ENCODE peak calls at places on chromosome 16, in five cellular contexts. One of them, this sample, is unnamed.

GRCh38 chr16:54503011-54503410 is 216.4 kb upstream of the IRX3 start:
- DNase-seq in GM23338: no peak
- DNase-seq in left lung: no peak
- DNase-seq in heart right ventricle: peak
- DNase-seq in A549: no peak
- DNase-seq in this sample: no peak

GRCh38 chr16:52408197-52408845 is 138.6 kb downstream of the TOX3 start:
- DNase-seq in GM23338: no peak
- DNase-seq in left lung: no peak
- DNase-seq in heart right ventricle: no peak
- DNase-seq in A549: no peak
- DNase-seq in this sample: no peak

GRCh38 chr16:83305092-83305491 is 502.7 kb upstream of the HSBP1 start:
- DNase-seq in GM23338: no peak
- DNase-seq in left lung: no peak
- DNase-seq in heart right ventricle: no peak
- DNase-seq in A549: no peak
- DNase-seq in this sample: no peak

GRCh38 chr16:11346700-11347319 is 1.6 kb downstream of the RMI2 start:
- DNase-seq in GM23338: no peak
- DNase-seq in left lung: no peak
- DNase-seq in heart right ventricle: no peak
- DNase-seq in A549: no peak
- DNase-seq in this sample: no peak

GRCh38 chr16:64900517-64900916 is 221.3 kb downstream of the CDH11 start:
- DNase-seq in GM23338: no peak
- DNase-seq in left lung: no peak
- DNase-seq in heart right ventricle: no peak
- DNase-seq in A549: no peak
- DNase-seq in this sample: no peak

GRCh38 chr16:52052818-52053217 is 494.1 kb downstream of the TOX3 start:
- DNase-seq in GM23338: no peak
- DNase-seq in left lung: no peak
- DNase-seq in heart right ventricle: no peak
- DNase-seq in A549: no peak
- DNase-seq in this sample: no peak

GRCh38 chr16:12120331-12120981 is 143.9 kb downstream of the SNX29 start:
- DNase-seq in GM23338: no peak
- DNase-seq in left lung: no peak
- DNase-seq in heart right ventricle: peak
- DNase-seq in A549: no peak
- DNase-seq in this sample: no peak

GRCh38 chr16:50789757-50790156 is 47.9 kb downstream of the CYLD start:
- DNase-seq in GM23338: no peak
- DNase-seq in left lung: no peak
- DNase-seq in heart right ventricle: no peak
- DNase-seq in A549: no peak
- DNase-seq in this sample: no peak

GRCh38 chr16:69105501-69106361 is at the start of gene HAS3:
- DNase-seq in GM23338: peak
- DNase-seq in left lung: peak
- DNase-seq in heart right ventricle: no peak
- DNase-seq in A549: peak
- DNase-seq in this sample: peak

GRCh38 chr16:54362801-54363200 is 76.2 kb upstream of the IRX3 start:
- DNase-seq in GM23338: no peak
- DNase-seq in left lung: no peak
- DNase-seq in heart right ventricle: no peak
- DNase-seq in A549: no peak
- DNase-seq in this sample: no peak

GRCh38 chr16:88731699-88732098 is 25.4 kb downstream of the CTU2 start:
- DNase-seq in GM23338: no peak
- DNase-seq in left lung: no peak
- DNase-seq in heart right ventricle: no peak
- DNase-seq in A549: no peak
- DNase-seq in this sample: no peak

GRCh38 chr16:64339052-64339770 is 782.7 kb downstream of the CDH11 start:
- DNase-seq in GM23338: no peak
- DNase-seq in left lung: no peak
- DNase-seq in heart right ventricle: no peak
- DNase-seq in A549: no peak
- DNase-seq in this sample: no peak

GRCh38 chr16:67530013-67530939 is 1.6 kb downstream of the RIPOR1 start:
- DNase-seq in GM23338: peak
- DNase-seq in left lung: peak
- DNase-seq in heart right ventricle: peak
- DNase-seq in A549: no peak
- DNase-seq in this sample: peak

GRCh38 chr16:3074860-3075545 is 9.6 kb downstream of the IL32 start:
- DNase-seq in GM23338: no peak
- DNase-seq in left lung: peak
- DNase-seq in heart right ventricle: no peak
- DNase-seq in A549: no peak
- DNase-seq in this sample: no peak

GRCh38 chr16:9042943-9043680 is 48.3 kb upstream of the HAPSTR1 start:
- DNase-seq in GM23338: no peak
- DNase-seq in left lung: no peak
- DNase-seq in heart right ventricle: no peak
- DNase-seq in A549: no peak
- DNase-seq in this sample: no peak

GRCh38 chr16:71365021-71365420 is 6.5 kb downstream of the CALB2 start:
- DNase-seq in GM23338: no peak
- DNase-seq in left lung: no peak
- DNase-seq in heart right ventricle: no peak
- DNase-seq in A549: no peak
- DNase-seq in this sample: no peak

GRCh38 chr16:77093999-77094398 is 97.0 kb upstream of the MON1B start:
- DNase-seq in GM23338: no peak
- DNase-seq in left lung: no peak
- DNase-seq in heart right ventricle: no peak
- DNase-seq in A549: no peak
- DNase-seq in this sample: no peak

GRCh38 chr16:80518436-80518835 is 22.4 kb upstream of the DYNLRB2 start:
- DNase-seq in GM23338: peak
- DNase-seq in left lung: no peak
- DNase-seq in heart right ventricle: no peak
- DNase-seq in A549: no peak
- DNase-seq in this sample: no peak

DNA sequence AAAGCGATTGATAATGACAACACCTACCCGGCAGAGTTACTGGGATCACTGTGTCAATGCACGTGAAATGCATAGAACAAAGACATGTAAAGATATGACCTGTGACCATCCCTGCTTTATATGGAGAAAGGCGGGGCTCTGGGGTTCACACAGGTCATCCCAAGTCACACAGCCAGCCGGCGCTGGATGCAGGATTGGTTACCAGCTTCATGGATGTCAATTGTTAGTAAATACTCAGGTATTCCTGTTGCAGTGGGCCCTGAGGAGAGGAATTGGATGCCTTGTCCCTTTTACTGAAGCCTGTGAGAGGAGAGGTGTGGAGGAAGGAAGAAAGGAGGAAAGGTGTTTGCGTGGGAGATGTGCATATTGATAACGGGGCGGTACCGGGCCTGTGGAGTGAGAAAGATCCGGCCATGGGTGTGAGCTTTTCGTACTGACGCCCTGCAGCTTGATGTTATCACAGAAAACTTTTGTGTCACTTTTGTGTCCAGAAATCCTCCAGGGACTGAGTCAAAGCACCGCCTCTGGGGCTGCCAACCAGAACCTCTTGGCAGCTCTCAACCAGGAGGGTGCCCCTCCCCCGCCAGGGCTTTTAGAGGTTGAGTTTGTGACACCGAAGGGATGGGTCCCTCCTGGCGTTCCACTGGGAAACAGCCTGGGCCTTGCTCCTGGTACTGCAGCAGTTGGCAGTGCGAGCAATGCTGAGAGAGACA is 64.7 kb downstream of the CRISPLD2 start:
- DNase-seq in GM23338: no peak
- DNase-seq in left lung: no peak
- DNase-seq in heart right ventricle: peak
- DNase-seq in A549: no peak
- DNase-seq in this sample: peak
- H3K27ac ChIP-seq in GM23338: peak
- H3K27ac ChIP-seq in left lung: no peak
- H3K27ac ChIP-seq in heart right ventricle: peak
- H3K27ac ChIP-seq in A549: no peak
- H3K27ac ChIP-seq in this sample: peak

GRCh38 chr16:23710008-23710407 is 3.0 kb downstream of the ERN2 start:
- DNase-seq in GM23338: no peak
- DNase-seq in left lung: no peak
- DNase-seq in heart right ventricle: no peak
- DNase-seq in A549: no peak
- DNase-seq in this sample: no peak

GRCh38 chr16:23710504-23710903 is 2.5 kb downstream of the ERN2 start:
- DNase-seq in GM23338: no peak
- DNase-seq in left lung: no peak
- DNase-seq in heart right ventricle: no peak
- DNase-seq in A549: no peak
- DNase-seq in this sample: no peak

GRCh38 chr16:23711785-23712184 is 1.2 kb downstream of the ERN2 start:
- DNase-seq in GM23338: no peak
- DNase-seq in left lung: no peak
- DNase-seq in heart right ventricle: no peak
- DNase-seq in A549: no peak
- DNase-seq in this sample: no peak

GRCh38 chr16:23709536-23709935 is 3.5 kb downstream of the ERN2 start:
- DNase-seq in GM23338: no peak
- DNase-seq in left lung: no peak
- DNase-seq in heart right ventricle: no peak
- DNase-seq in A549: no peak
- DNase-seq in this sample: no peak

GRCh38 chr16:23712976-23713375 is at the start of gene ERN2:
- DNase-seq in GM23338: peak
- DNase-seq in left lung: peak
- DNase-seq in heart right ventricle: no peak
- DNase-seq in A549: no peak
- DNase-seq in this sample: no peak
- H3K4me3 ChIP-seq in GM23338: peak
- H3K4me3 ChIP-seq in left lung: no peak
- H3K4me3 ChIP-seq in heart right ventricle: no peak
- H3K4me3 ChIP-seq in A549: no peak
- H3K4me3 ChIP-seq in this sample: no peak

DNA sequence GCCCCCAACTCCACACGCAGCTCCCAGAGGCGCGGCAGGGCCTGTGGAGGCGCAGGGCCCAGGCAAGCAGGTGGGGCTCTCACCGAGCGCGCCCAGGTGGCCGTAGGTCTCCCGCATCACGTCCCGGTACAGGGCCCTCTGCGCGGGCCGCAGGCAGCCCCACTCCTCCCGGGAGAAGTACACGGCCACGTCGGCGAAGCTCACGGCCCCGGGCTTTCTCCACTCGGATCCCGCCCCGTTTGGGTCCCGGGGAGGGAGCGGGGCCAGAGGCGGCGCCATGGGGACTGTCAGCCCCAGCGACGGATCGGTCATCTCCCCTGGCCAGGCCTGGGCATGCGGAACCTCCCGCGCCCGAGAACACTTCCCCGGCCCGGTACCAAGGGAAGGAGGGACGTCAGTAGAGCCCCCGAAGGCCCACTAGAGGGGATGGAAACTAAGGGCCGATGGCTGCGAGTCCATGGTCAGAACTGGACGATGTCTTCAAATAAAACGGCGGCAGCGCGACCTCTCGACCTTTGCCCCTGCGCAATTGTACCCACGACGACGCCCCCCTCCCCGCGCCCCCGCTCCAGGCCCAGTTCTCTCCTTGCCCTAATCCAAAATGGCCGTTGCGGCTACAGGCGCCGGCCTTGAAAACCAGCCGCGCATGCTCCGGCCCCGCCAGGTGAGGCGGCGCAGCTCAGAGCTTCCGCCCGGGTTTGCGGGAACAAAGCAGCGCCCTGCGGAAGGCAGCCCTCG is at the start of gene ZNF747:
- DNase-seq in GM23338: peak
- DNase-seq in left lung: peak
- DNase-seq in heart right ventricle: peak
- DNase-seq in A549: peak
- DNase-seq in this sample: peak
- TF ChIP-seq CTCF in GM23338: no peak
- TF ChIP-seq CTCF in left lung: no peak
- TF ChIP-seq CTCF in heart right ventricle: no peak
- TF ChIP-seq CTCF in A549: no peak
- TF ChIP-seq CTCF in this sample: no peak

GRCh38 chr16:47323241-47323640 is 137.6 kb downstream of the ITFG1 start:
- DNase-seq in GM23338: peak
- DNase-seq in left lung: no peak
- DNase-seq in heart right ventricle: no peak
- DNase-seq in A549: no peak
- DNase-seq in this sample: no peak
- H3K27ac ChIP-seq in GM23338: no peak
- H3K27ac ChIP-seq in left lung: no peak
- H3K27ac ChIP-seq in heart right ventricle: no peak
- H3K27ac ChIP-seq in A549: no peak
- H3K27ac ChIP-seq in this sample: no peak

GRCh38 chr16:87213536-87213935 is 103.7 kb downstream of the C16orf95 start:
- DNase-seq in GM23338: no peak
- DNase-seq in left lung: no peak
- DNase-seq in heart right ventricle: no peak
- DNase-seq in A549: no peak
- DNase-seq in this sample: no peak

GRCh38 chr16:87218281-87219055 is 98.7 kb downstream of the C16orf95 start:
- DNase-seq in GM23338: no peak
- DNase-seq in left lung: no peak
- DNase-seq in heart right ventricle: no peak
- DNase-seq in A549: no peak
- DNase-seq in this sample: no peak

GRCh38 chr16:87216824-87217205 is 100.4 kb downstream of the C16orf95 start:
- DNase-seq in GM23338: no peak
- DNase-seq in left lung: no peak
- DNase-seq in heart right ventricle: no peak
- DNase-seq in A549: no peak
- DNase-seq in this sample: no peak

GRCh38 chr16:87219287-87219909 is 97.8 kb downstream of the C16orf95 start:
- DNase-seq in GM23338: no peak
- DNase-seq in left lung: no peak
- DNase-seq in heart right ventricle: no peak
- DNase-seq in A549: no peak
- DNase-seq in this sample: no peak

GRCh38 chr16:87216148-87216823 is 100.9 kb downstream of the C16orf95 start:
- DNase-seq in GM23338: no peak
- DNase-seq in left lung: no peak
- DNase-seq in heart right ventricle: no peak
- DNase-seq in A549: no peak
- DNase-seq in this sample: no peak
- H3K4me3 ChIP-seq in GM23338: no peak
- H3K4me3 ChIP-seq in left lung: peak
- H3K4me3 ChIP-seq in heart right ventricle: no peak
- H3K4me3 ChIP-seq in A549: no peak
- H3K4me3 ChIP-seq in this sample: no peak

DNA sequence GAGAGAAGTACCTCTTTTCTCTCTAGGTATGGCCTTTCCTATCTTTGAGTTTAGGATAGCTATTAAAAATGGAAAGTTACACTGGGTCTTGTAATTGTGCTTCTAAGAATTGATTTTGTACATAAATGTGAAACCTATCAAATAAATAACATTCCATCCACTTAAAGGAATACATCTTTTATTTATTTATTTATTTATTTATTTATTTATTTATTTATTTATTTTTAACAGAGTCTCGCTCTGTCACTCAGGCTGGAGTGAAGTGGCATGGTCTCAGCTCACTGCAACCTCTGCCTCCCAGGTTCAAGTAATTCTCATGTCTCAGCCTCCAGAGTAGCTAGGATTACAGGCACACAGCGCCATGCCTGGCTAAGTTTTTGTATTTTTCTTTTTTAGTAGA is 1114.0 kb upstream of the EEF2KMT start:
- DNase-seq in GM23338: no peak
- DNase-seq in left lung: no peak
- DNase-seq in heart right ventricle: no peak
- DNase-seq in A549: no peak
- DNase-seq in this sample: no peak
- TF ChIP-seq CTCF in GM23338: no peak
- TF ChIP-seq CTCF in left lung: no peak
- TF ChIP-seq CTCF in heart right ventricle: no peak
- TF ChIP-seq CTCF in A549: no peak
- TF ChIP-seq CTCF in this sample: no peak

This sample was measured in testis.